ENCODE peak calls at places on chromosomes 4 and X, in eight cellular contexts. W, D, H, I, P, S, C and L are unnamed samples.

GRCh38 chrX:65516756-65517155 is 17.8 kb downstream of the LAS1L start:
- DNase-seq in P (no peak), S (no peak), D (no peak), W (no peak), H (no peak), C (no peak), I (no peak), L (no peak)

GRCh38 chr4:19494958-19495357 is 756.7 kb upstream of the SLIT2 start:
- DNase-seq in D (no peak), P (no peak), C (peak; percentile 45), S (peak; percentile 51), I (no peak), W (no peak), H (no peak), L (no peak)

GRCh38 chrX:133350751-133351150 is 64.5 kb downstream of the GPC4 start:
- DNase-seq in C (peak; percentile 25), S (no peak), D (peak; percentile 5), I (peak; percentile 66), W (no peak), P (no peak), H (peak; percentile 64), L (no peak)

GRCh38 chr4:15031993-15032660 is 29.8 kb downstream of the CPEB2 start:
- DNase-seq in H (no peak), P (no peak), D (no peak), C (peak; percentile 35), I (no peak), W (no peak), S (peak; percentile 55), L (no peak)

GRCh38 chr4:39539026-39539690 is 11.9 kb upstream of the UGDH start:
- DNase-seq in I (no peak), D (no peak), C (peak; percentile 57), P (no peak), H (no peak), S (peak; percentile 50), W (no peak), L (no peak)

GRCh38 chrX:120358687-120359086 is 3.2 kb upstream of the ATP1B4 start:
- DNase-seq in C (no peak), I (no peak), P (no peak), H (no peak), W (no peak), S (no peak), D (no peak), L (no peak)

GRCh38 chr4:54568184-54568583 is 89.6 kb upstream of the KIT start:
- DNase-seq in H (no peak), S (peak; percentile 83), D (no peak), C (peak; percentile 43), I (no peak), W (no peak), P (no peak), L (no peak)

GRCh38 chr4:2320152-2320551 is 58.2 kb upstream of the MXD4 start:
- DNase-seq in W (no peak), H (no peak), I (peak; percentile 61), S (no peak), D (no peak), C (no peak), P (no peak), L (no peak)

GRCh38 chrX:143894938-143895337 is 11.1 kb downstream of the UBE2NL start:
- DNase-seq in S (no peak), D (no peak), W (no peak), I (no peak), P (no peak), H (no peak), C (no peak), L (no peak)
- H3K27me3 ChIP-seq in S (no peaks in the 10 kb centered on the region), D (no peaks in the 10 kb centered on the region), W (no peaks in the 10 kb centered on the region), I (no peaks in the 10 kb centered on the region), P (no peaks in the 10 kb centered on the region), H (no peaks in the 10 kb centered on the region), C (no peaks in the 10 kb centered on the region), L (no peaks in the 10 kb centered on the region)

DNA sequence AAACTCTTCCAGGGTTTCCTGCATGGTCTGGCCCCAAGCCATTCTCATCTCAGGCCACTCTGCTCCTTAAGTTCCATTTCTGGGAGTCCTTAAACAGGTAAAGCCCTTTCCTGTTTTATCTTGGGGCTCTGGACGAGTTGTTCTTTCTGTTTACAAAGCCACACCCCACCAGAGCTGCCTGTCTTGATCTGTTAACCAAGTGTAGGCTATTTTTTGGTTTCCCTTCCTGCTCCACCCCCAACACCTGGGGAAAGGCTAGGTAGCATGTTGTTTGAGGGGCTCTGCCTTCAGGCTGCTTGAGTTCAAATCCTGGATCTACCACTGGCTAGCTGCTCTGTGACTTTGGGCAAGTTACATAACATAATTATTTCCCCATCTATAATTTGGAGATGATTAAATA is 40.0 kb downstream of the ERVMER34-1 start:
- DNase-seq in H (no peak), D (no peak), I (no peak), S (no peak), P (no peak), W (no peak), C (no peak), L (no peak)
- H3K4me1 ChIP-seq in H (peaks cover 25% of the 10 kb centered on the region), D (peaks cover 10% of the 10 kb centered on the region), I (peaks cover 16% of the 10 kb centered on the region), S (no peaks in the 10 kb centered on the region), P (peaks cover 32% of the 10 kb centered on the region), W (peaks cover 31% of the 10 kb centered on the region), C (peaks cover 3% of the 10 kb centered on the region), L (peaks cover 2% of the 10 kb centered on the region)

GRCh38 chrX:141838016-141838415 is at the start of gene MAGEC3:
- DNase-seq in S (no peak), W (no peak), P (no peak), D (no peak), H (no peak), C (no peak), I (no peak), L (no peak)

DNA sequence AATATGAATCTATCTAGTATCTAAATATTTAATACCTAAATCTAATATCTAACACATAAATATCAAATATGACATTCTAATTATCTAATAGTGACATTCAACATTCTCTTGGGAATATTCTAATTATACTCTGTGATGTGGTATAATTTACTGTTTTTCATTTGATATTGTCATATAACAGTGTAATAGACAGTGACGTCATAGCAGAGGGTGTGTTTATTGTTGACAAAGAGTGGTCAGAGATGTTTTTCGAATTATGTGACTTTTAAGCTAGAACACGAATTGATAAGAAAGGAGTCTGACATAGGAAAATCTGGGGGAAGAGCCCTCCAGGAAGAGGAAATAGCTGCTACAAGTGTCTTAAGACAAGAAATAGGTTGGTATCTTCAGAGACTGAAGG is 5.9 kb upstream of the MAGEC3 start:
- DNase-seq in S (no peak), I (no peak), H (no peak), D (no peak), C (no peak), P (no peak), W (no peak), L (no peak)
- H3K27me3 ChIP-seq in S (no peaks in the 10 kb centered on the region), I (no peaks in the 10 kb centered on the region), H (no peaks in the 10 kb centered on the region), D (no peaks in the 10 kb centered on the region), C (no peaks in the 10 kb centered on the region), P (no peaks in the 10 kb centered on the region), W (no peaks in the 10 kb centered on the region), L (no peaks in the 10 kb centered on the region)

DNA sequence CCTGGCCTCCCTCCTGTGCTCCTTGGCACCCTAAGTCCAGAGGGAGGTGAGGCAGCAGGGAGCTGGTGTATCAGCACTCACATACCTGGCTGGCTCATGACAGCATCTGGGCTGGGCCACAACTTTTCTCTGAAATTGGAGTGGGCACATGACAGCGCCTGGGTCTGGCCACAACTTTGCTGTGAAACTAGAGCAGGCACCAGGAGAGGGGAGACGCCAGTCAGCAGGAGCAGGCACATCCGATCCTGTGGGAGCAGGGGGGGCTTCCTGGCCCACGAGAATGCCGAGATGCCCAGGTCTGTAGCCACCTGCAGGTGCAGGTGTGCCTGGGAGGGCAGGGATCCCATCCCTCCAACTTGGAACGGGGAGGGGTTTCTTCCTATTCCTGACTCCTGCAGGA is 69.7 kb upstream of the PPP3CA start:
- DNase-seq in H (no peak), C (no peak), W (no peak), I (no peak), D (no peak), P (no peak), S (no peak), L (no peak)
- H3K4me1 ChIP-seq in H (no peaks in the 10 kb centered on the region), C (no peaks in the 10 kb centered on the region), W (no peaks in the 10 kb centered on the region), I (no peaks in the 10 kb centered on the region), D (no peaks in the 10 kb centered on the region), P (peaks cover 38% of the 10 kb centered on the region), S (no peaks in the 10 kb centered on the region), L (no peaks in the 10 kb centered on the region)

DNA sequence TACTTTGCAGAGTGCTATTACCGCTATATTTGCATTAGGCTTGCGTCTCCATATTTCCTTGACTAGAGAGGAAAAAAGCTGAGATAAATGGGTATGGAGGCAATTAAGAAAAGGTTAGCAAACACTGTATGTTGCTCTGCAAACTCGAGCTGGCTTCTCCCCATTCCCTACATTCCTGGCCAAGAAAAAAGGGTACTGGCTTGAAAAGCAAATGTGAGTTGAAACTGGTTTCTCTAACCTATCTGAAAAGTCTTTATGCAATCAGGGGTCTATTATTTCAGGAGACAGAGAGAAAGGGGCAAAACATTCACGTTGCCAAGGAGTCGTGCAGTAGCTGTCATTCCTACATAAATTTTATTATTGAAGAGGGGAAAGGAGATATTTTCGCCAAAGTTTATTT is 2.1 kb downstream of the TMEM47 start:
- DNase-seq in I (no peak), H (no peak), D (no peak), C (peak; percentile 28), P (no peak), S (no peak), W (no peak), L (no peak)
- H3K27me3 ChIP-seq in I (no peaks in the 10 kb centered on the region), H (no peaks in the 10 kb centered on the region), D (peaks cover 4% of the 10 kb centered on the region), C (no peaks in the 10 kb centered on the region), P (no peaks in the 10 kb centered on the region), S (no peaks in the 10 kb centered on the region), W (peaks cover 38% of the 10 kb centered on the region), L (no peaks in the 10 kb centered on the region)

GRCh38 chr4:115190529-115190928 is 77.1 kb upstream of the NDST4 start:
- DNase-seq in H (no peak), I (no peak), C (no peak), S (no peak), W (no peak), D (no peak), P (no peak), L (no peak)

DNA sequence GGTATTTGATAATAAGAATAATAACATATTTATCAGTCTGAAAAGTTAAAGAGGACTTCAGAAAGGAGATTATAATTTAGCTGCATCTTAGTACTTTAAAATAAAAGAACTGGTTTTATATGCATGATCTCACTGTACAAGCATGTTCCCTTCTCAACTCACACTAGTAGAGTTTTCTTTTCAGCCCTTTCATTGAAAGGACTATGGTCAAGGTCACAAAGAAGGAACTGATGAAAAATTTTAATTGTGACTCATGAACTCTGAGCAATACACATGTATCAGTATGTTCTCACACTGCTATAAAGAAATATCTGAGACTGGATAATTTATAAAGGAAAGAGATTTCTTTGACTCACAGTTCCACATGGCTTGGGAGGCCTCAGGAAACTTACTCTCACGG is 73.7 kb upstream of the NDST4 start:
- DNase-seq in P (no peak), I (no peak), W (no peak), C (peak; percentile 7), S (no peak), D (no peak), H (no peak), L (no peak)
- H3K4me1 ChIP-seq in P (no peaks in the 10 kb centered on the region), I (no peaks in the 10 kb centered on the region), W (no peaks in the 10 kb centered on the region), C (no peaks in the 10 kb centered on the region), S (no peaks in the 10 kb centered on the region), D (no peaks in the 10 kb centered on the region), H (no peaks in the 10 kb centered on the region), L (no peaks in the 10 kb centered on the region)

GRCh38 chr4:173519130-173520101 is 10.6 kb downstream of the HAND2 start:
- DNase-seq in C (no peak), I (peak; percentile 61), W (peak; percentile 75), D (no peak), S (no peak), P (no peak), H (no peak), L (no peak)
- H3K27me3 ChIP-seq in C (peaks cover 70% of the 10 kb centered on the region), I (no peaks in the 10 kb centered on the region), W (no peaks in the 10 kb centered on the region), D (peaks cover 29% of the 10 kb centered on the region), S (peaks cover 79% of the 10 kb centered on the region), P (peaks cover 48% of the 10 kb centered on the region), H (peaks cover 24% of the 10 kb centered on the region), L (peaks cover 98% of the 10 kb centered on the region)

GRCh38 chrX:49792376-49792775 is 36.7 kb upstream of the PAGE4 start:
- DNase-seq in D (no peak), C (no peak), W (no peak), S (no peak), H (no peak), P (no peak), I (no peak), L (no peak)
- H3K4me1 ChIP-seq in D (no peaks in the 10 kb centered on the region), C (no peaks in the 10 kb centered on the region), W (no peaks in the 10 kb centered on the region), S (no peaks in the 10 kb centered on the region), H (no peaks in the 10 kb centered on the region), P (no peaks in the 10 kb centered on the region), I (no peaks in the 10 kb centered on the region), L (no peaks in the 10 kb centered on the region)